ENCODE peak calls at places on chromosomes 16 and 17, in eight cellular contexts. C is HepG2, U is stomach, V is IMR-90, E is PC-3, Z is left ventricle myocardium inferior, G is GM12878, A is GM23338. T is an unnamed sample.
A peak's percentile ranks its signal among the peaks of the same experiment; 100 is the strongest.

GRCh38 chr17:10349403-10349802 is 23.4 kb downstream of the MYH13 start:
- DNase-seq in U (no peak), C (no peak), E (no peak), G (no peak), Z (no peak), A (peak; percentile 69), V (no peak), T (peak; percentile 10)

GRCh38 chr16:17970816-17971291 is 365.7 kb downstream of the NPIPA8 start:
- DNase-seq in V (no peak), E (no peak), U (no peak), Z (no peak), A (peak; percentile 18), G (no peak), C (no peak), T (no peak)

GRCh38 chr16:14284930-14285541 is 213.9 kb downstream of the MRTFB start:
- DNase-seq in C (peak; percentile 65), G (no peak), Z (peak; percentile 54), E (peak; percentile 60), V (no peak), A (peak; percentile 73), U (peak; percentile 67), T (peak; percentile 71)

GRCh38 chr17:78953356-78954350 is 26.1 kb downstream of the LGALS3BP start:
- DNase-seq in Z (no peak), E (no peak), V (no peak), A (no peak), U (no peak), G (no peak), C (no peak), T (peak; percentile 14)

GRCh38 chr16:67179421-67180080 is 4.2 kb downstream of the MATCAP1 start:
- DNase-seq in C (no peak), E (no peak), G (no peak), Z (no peak), A (no peak), U (no peak), V (no peak), T (no peak)

GRCh38 chr17:74274060-74274702 is at the start of gene DNAI2:
- DNase-seq in V (no peak), C (no peak), Z (no peak), A (peak; percentile 79), G (no peak), E (no peak), U (no peak), T (peak; percentile 65)

GRCh38 chr16:66129196-66129595 is 237.3 kb upstream of the CDH5 start:
- DNase-seq in G (no peak), E (no peak), C (no peak), U (no peak), V (no peak), A (no peak), Z (no peak), T (no peak)

GRCh38 chr16:46996952-46997458 is 23.5 kb upstream of the DNAJA2 start:
- DNase-seq in V (no peak), G (no peak), Z (no peak), C (no peak), E (no peak), U (no peak), A (no peak), T (no peak)

GRCh38 chr16:68370921-68371651 is 60.3 kb downstream of the PRMT7 start:
- DNase-seq in C (no peak), E (no peak), U (no peak), V (no peak), A (no peak), Z (no peak), G (no peak), T (no peak)

GRCh38 chr16:57979006-57979585 is 8.2 kb upstream of the CNGB1 start:
- DNase-seq in A (no peak), V (no peak), Z (no peak), C (no peak), U (no peak), E (no peak), G (no peak), T (no peak)

GRCh38 chr16:22970191-22970845 is 156.4 kb downstream of the HS3ST2 start:
- DNase-seq in E (no peak), C (no peak), G (no peak), Z (no peak), A (no peak), U (no peak), V (no peak), T (no peak)

GRCh38 chr17:21215935-21216334 is 2.0 kb upstream of the TMEM11 start:
- DNase-seq in C (no peak), U (no peak), E (peak; percentile 81), V (no peak), G (no peak), A (no peak), Z (no peak), T (peak; percentile 62)

GRCh38 chr17:21213491-21214014 is 408 bp downstream of the TMEM11 start:
- DNase-seq in E (no peak), Z (no peak), G (no peak), A (peak; percentile 68), C (no peak), U (peak; percentile 47), V (no peak), T (peak; percentile 39)

GRCh38 chr17:21213005-21213404 is 956 bp downstream of the TMEM11 start:
- DNase-seq in G (no peak), U (no peak), V (no peak), C (no peak), Z (no peak), E (no peak), A (no peak), T (no peak)

GRCh38 chr17:21214777-21215541 is 998 bp upstream of the TMEM11 start:
- DNase-seq in G (no peak), Z (no peak), C (no peak), A (peak; percentile 73), E (peak; percentile 11), V (no peak), U (no peak), T (no peak)

DNA sequence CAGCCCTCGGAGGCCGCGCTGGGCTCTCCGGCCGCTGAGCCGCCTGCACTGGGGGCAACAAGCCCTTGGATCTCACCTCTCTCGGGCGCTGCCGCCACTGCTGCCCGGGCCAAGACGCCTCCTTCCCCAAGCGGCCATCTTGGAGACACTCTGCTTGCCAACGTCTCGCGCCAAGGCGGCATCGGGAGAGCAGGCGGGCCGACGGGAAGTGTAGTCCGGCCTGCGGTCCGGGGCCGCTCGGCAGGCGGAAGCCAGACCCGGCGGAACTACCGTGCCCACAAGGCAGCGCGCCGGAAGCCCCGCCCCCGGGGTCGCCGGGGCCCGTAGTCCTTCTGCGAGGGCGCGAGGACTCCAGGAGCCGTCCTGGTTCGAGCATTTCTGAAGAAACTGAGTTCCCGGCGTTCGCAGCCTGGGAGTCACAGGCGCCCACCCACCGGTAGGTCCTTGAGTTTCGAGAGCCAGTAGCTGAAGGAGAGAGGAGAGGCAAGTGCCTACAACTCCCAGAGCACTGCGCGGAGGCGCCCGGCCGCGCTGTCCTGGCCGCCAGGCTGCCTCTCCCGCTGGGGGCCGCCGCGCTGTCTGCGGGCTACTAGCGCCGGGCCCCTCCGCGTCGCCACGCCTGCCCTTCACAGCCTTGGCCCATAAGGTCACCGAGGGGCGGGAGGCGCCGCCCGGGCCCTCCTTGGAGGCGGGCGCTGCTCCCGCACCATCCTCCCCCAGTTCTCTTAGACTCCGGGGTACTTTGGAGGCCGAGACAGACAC is at the start of gene TMEM11:
- DNase-seq in V (peak; percentile 94), Z (peak; percentile 97), G (peak; percentile 71), C (peak; percentile 86), E (peak; percentile 97), U (peak; percentile 96), A (peak; percentile 98), T (peak; percentile 97)
- TF ChIP-seq CTCF in V (peak; percentile 24), Z (peak; percentile 43), G (no peak), C (peak; percentile 24), E (no peak), U (no peak), A (no peak), T (no peak)

GRCh38 chr16:3999479-3999868 is 116.8 kb downstream of the ADCY9 start:
- DNase-seq in A (peak; percentile 66), Z (peak; percentile 60), U (no peak), V (peak; percentile 81), C (no peak), G (no peak), E (no peak), T (peak; percentile 93)
- H3K4me1 ChIP-seq in A (peaks cover 9% of the 10 kb centered on the region), Z (peaks cover 33% of the 10 kb centered on the region), U (peaks cover 6% of the 10 kb centered on the region), V (peaks cover 19% of the 10 kb centered on the region), C (no peaks in the 10 kb centered on the region), G (no peaks in the 10 kb centered on the region), E (no peaks in the 10 kb centered on the region), T (peaks cover 1% of the 10 kb centered on the region)

DNA sequence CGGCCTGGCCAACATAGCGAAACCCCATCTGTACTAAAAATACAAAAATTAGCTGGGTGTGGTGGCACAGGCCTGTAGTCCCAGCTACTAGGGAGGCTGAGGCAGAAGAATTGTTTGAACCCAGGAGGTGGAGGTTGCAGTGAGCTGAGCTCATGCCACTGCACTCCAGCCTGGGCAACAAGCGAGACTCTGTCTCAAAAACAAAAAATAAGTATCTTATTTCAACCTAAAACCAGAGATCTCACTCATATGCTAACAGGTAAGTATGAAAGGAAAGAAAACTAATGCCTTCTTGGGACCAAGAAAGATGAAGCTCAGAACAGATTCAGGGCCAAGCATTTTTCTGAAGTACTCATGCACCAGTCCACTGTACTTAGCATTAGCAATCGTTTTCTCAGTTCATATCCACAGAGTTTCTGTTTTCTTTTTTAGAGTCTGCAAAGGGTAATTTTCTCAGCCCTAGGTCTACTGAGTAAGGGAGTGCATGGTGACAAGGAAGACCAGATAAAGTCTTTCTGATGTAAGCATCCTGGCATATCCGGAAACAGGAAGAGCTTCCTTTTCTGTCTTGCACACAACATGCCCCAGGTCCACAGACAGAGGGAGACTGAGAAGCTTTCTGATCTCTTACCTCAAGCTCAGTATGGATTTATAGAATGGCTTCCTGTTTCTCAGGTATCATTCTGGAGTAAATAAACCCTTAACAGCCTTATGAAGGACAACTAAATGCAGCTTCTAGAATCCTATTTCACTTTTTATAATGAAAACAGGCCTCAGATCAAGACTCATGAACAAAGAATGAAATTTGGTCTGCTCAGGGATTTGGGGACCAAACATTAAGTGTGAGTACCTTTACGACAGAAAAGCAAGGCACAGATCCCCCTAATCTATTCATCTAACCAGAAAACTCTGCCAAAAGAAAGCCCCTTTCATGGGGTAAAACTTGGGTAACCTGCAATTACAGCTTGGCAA is 38.7 kb upstream of the FOXJ1 start:
- DNase-seq in U (no peak), Z (no peak), V (peak; percentile 50), E (peak; percentile 47), G (peak; percentile 46), A (no peak), C (no peak), T (no peak)
- TF ChIP-seq CTCF in U (no peak), Z (no peak), V (no peak), E (peak; percentile 25), G (peak; percentile 12), A (no peak), C (peak; percentile 14), T (peak; percentile 13)

DNA sequence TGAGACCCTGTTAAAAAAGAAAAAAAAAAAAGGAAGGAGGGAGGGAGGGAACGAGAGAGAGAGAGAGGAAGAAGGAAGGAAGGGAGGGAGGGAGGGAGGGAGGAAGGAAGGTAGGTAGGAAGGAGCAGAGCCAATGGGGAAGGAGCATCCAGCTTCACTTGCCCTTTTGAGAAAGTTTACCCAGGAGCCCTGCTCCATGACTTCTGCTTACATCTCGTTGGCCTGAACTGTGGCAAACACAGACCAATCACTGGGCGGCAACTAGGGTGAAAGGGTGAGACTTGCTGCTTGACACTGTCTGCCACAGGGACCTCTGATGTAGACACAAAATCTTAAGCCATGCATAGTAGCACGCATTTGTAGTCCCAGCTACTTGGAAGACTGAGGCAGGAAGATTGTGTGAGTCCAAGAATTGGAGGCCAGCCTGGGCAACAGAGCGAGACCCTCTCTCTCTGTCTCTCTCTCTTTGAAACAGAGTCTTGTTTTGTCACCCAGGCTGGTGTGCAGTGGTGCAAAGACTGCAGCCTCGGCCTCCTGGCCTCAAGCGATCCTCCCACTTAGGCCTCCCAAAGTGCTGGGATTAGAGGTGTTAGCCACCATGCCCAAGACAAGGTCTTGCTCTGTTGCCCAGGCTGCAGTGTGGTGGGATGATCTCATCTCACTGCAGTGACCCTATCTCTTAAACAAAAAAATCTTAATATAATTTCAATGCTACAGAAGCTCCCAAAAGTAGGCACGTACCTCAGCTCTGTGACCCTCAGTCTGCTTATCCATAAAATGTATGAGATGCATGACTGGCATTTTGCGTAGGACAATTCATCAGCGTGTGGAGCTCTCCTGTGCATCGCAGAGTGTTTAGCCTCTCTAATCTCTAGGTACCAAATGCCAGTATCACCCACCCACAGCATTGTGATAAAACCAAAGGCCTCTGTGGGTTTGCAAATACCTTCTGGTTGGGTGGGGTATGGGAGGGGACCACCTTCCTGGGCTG is 19.3 kb upstream of the TUBG2 start:
- DNase-seq in Z (no peak), G (no peak), C (no peak), V (no peak), U (no peak), A (no peak), E (no peak), T (no peak)
- H3K4me1 ChIP-seq in Z (no peaks in the 10 kb centered on the region), G (no peaks in the 10 kb centered on the region), C (peaks cover 9% of the 10 kb centered on the region), V (no peaks in the 10 kb centered on the region), U (no peaks in the 10 kb centered on the region), A (peaks cover 5% of the 10 kb centered on the region), E (no peaks in the 10 kb centered on the region), T (no peaks in the 10 kb centered on the region)